ENCODE peak calls at places on chromosomes 1 and 21, in six cellular contexts. L, K, U, P, E and X are unnamed samples. For H3K4me1, the result is how much of the 10 kb centered on the place peaks cover.

GRCh38 chr1:206662396-206663092 is 22.2 kb upstream of the MAPKAPK2 start:
- DNase-seq in U (no peak), K (no peak), E (no peak), P (no peak), L (no peak), X (no peak)

GRCh38 chr1:11105586-11105985 is 5.9 kb upstream of the EXOSC10 start:
- DNase-seq in U (no peak), L (no peak), P (no peak), K (no peak), E (no peak), X (no peak)

GRCh38 chr1:170494369-170494768 is 37.6 kb upstream of the GORAB start:
- DNase-seq in K (no peak), U (peak), L (peak), E (no peak), P (no peak), X (no peak)

GRCh38 chr1:243903904-243904303 is 53.9 kb upstream of the AKT3 start:
- DNase-seq in P (no peak), E (no peak), L (no peak), K (no peak), U (no peak), X (no peak)

GRCh38 chr1:212884592-212884991 is 26.5 kb downstream of the FLVCR1 start:
- DNase-seq in U (no peak), K (no peak), E (no peak), L (no peak), P (no peak), X (no peak)

GRCh38 chr21:32240708-32241433 is 38.0 kb downstream of the MIS18A start:
- DNase-seq in U (no peak), K (no peak), E (no peak), P (no peak), L (no peak), X (no peak)

GRCh38 chr1:201420608-201421002 is 925 bp downstream of the TNNI1 start:
- DNase-seq in L (peak), U (no peak), P (no peak), K (no peak), E (no peak), X (no peak)

GRCh38 chr1:89815611-89816010 is 5.2 kb upstream of the LRRC8D start:
- DNase-seq in L (no peak), P (no peak), U (peak), K (no peak), E (no peak), X (no peak)

GRCh38 chr1:210598135-210598652 is 269.5 kb downstream of the HHAT start:
- DNase-seq in P (no peak), K (no peak), E (no peak), U (peak), L (peak), X (peak)

GRCh38 chr1:14742181-14742980 is 143.9 kb downstream of the KAZN start:
- DNase-seq in L (no peak), P (no peak), E (no peak), U (no peak), K (peak), X (no peak)

GRCh38 chr1:25554886-25555752 is 11.7 kb downstream of the LDLRAP1 start:
- DNase-seq in P (no peak), K (no peak), U (no peak), E (no peak), L (no peak), X (no peak)

GRCh38 chr1:113860891-113861290 is 10.6 kb downstream of the PTPN22 start:
- DNase-seq in E (no peak), K (no peak), L (no peak), U (no peak), P (no peak), X (no peak)

GRCh38 chr1:177953549-177953948 is 16.3 kb downstream of the SEC16B start:
- DNase-seq in E (no peak), U (no peak), P (no peak), L (no peak), K (no peak), X (no peak)

GRCh38 chr1:13749543-13750307 is 49.7 kb downstream of the PRDM2 start:
- DNase-seq in U (peak), L (peak), E (peak), P (peak), K (no peak), X (peak)

GRCh38 chr1:46247433-46248121 is at the start of gene RAD54L:
- DNase-seq in K (peak), P (peak), U (peak), L (peak), E (peak), X (peak)

GRCh38 chr1:38589036-38589435 is 270.5 kb downstream of the RRAGC start:
- DNase-seq in E (no peak), K (no peak), P (no peak), L (peak), U (peak), X (peak)

GRCh38 chr1:6560267-6560666 is 5.2 kb downstream of the TAS1R1 start:
- DNase-seq in E (no peak), U (no peak), P (no peak), L (no peak), K (no peak), X (no peak)
- H3K4me1 ChIP-seq in E (under half), U (under half), P (under half), L (under half), K (under half), X (under half)

GRCh38 chr1:8482844-8483436 is 165.0 kb downstream of the SLC45A1 start:
- DNase-seq in E (no peak), P (no peak), U (no peak), L (no peak), K (no peak), X (no peak)

GRCh38 chr1:8481650-8482380 is 163.9 kb downstream of the SLC45A1 start:
- DNase-seq in K (no peak), E (no peak), U (no peak), P (no peak), L (no peak), X (no peak)

GRCh38 chr1:8487249-8487648 is 169.3 kb downstream of the SLC45A1 start:
- DNase-seq in E (no peak), K (no peak), U (no peak), L (no peak), P (no peak), X (no peak)

DNA sequence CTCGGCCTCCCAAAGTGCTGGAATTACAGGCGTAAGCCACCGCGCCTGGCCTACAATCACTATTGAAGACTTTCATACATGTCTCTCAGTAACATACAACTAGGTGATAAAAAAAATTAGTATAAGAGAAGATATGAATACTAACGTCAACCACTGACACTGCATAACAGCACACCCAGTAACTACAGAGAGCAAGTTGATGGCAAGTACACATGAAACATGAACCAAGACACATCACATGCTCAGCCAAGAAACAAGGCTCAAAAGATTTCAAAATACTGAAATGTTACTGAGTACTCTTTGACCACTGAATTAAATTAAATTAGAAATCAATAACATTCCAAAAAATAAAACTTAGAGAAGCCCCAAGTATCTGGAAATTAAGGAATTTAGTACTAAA is 168.1 kb downstream of the SLC45A1 start:
- DNase-seq in K (no peak), P (no peak), U (no peak), L (no peak), E (no peak), X (no peak)
- H3K4me3 ChIP-seq in K (no peak), P (no peak), U (no peak), L (no peak), E (no peak), X (no peak)

DNA sequence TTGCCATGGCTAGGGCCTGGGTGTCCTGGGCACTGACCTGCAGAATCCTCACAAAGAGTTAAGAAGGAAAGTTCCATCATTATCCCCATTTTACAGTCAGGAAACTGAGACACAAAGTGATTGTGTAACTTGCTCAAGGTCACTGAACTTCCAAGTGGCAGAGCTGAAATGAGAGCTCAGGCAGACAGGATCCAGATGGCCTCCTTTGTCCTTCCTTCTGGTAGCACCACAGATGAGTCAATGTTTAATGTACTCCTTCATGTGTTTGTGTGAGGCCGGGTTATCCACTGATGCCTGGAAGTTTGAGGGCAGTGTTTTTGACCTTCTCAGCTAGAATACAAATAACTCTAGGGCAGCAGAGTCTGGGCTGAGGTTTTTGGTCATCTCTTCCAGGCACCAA is 207.0 kb downstream of the TNR start:
- DNase-seq in U (peak), E (no peak), P (no peak), L (no peak), K (no peak), X (no peak)
- TF ChIP-seq POLR2A in U (no peak), E (no peak), P (no peak), L (no peak), K (no peak), X (no peak)

GRCh38 chr1:183025782-183026774 is 2.9 kb downstream of the LAMC1 start:
- DNase-seq in L (no peak), K (no peak), U (no peak), E (no peak), P (no peak), X (no peak)
- H3K4me1 ChIP-seq in L (under half), K (under half), U (under half), E (under half), P (under half), X (half or more)